ENCODE peak calls at places on chromosomes 1 and 21, in eight cellular contexts. F, V, Z, O, I, A, D and K are unnamed samples.

GRCh38 chr1:46342084-46342656 is 1.6 kb downstream of the NSUN4 start:
- DNase-seq in F (no peak), A (peak; percentile 28), O (peak; percentile 23), I (no peak), V (peak; percentile 9), Z (no peak), D (peak; percentile 40), K (no peak)

GRCh38 chr1:47407481-47407880 is 8.6 kb upstream of the FOXE3 start:
- DNase-seq in A (peak; percentile 32), V (no peak), F (no peak), D (no peak), Z (no peak), O (no peak), I (no peak), K (no peak)

GRCh38 chr1:52593495-52593894 is 8.7 kb upstream of the GPX7 start:
- DNase-seq in D (no peak), I (no peak), A (no peak), F (no peak), V (peak; percentile 26), Z (no peak), O (no peak), K (no peak)

GRCh38 chr1:221718391-221719277 is 23.3 kb downstream of the DUSP10 start:
- DNase-seq in I (no peak), V (no peak), D (no peak), F (no peak), A (no peak), O (peak; percentile 81), Z (no peak), K (no peak)

GRCh38 chr1:167501513-167502191 is 16.7 kb downstream of the CD247 start:
- DNase-seq in Z (no peak), D (no peak), V (no peak), A (no peak), I (no peak), F (no peak), O (no peak), K (no peak)

GRCh38 chr1:65393345-65393744 is 27.1 kb upstream of the LEPR start:
- DNase-seq in F (no peak), I (no peak), D (no peak), A (peak; percentile 67), Z (no peak), V (peak; percentile 19), O (peak; percentile 83), K (no peak)

GRCh38 chr1:188735567-188735966 is 1742.1 kb downstream of the BRINP3 start:
- DNase-seq in A (no peak), V (peak; percentile 4), Z (no peak), O (peak; percentile 1), F (no peak), I (no peak), D (no peak), K (no peak)

GRCh38 chr1:16205891-16206546 is 6.4 kb downstream of the ARHGEF19 start:
- DNase-seq in O (no peak), A (no peak), F (no peak), Z (no peak), I (no peak), V (no peak), D (no peak), K (no peak)

GRCh38 chr1:81832573-81832972 is 31.8 kb downstream of the ADGRL2 start:
- DNase-seq in I (no peak), Z (no peak), V (no peak), F (no peak), A (peak; percentile 12), D (no peak), O (no peak), K (peak; percentile 57)

GRCh38 chr1:147527941-147528936 is 13.1 kb upstream of the BCL9 start:
- DNase-seq in V (no peak), F (no peak), I (no peak), D (no peak), O (no peak), Z (no peak), A (no peak), K (no peak)

GRCh38 chr1:85118751-85119150 is 70.5 kb upstream of the MCOLN3 start:
- DNase-seq in D (no peak), I (no peak), V (peak; percentile 77), O (no peak), A (no peak), F (no peak), Z (no peak), K (no peak)

GRCh38 chr1:100320311-100321097 is 31.8 kb upstream of the CDC14A start:
- DNase-seq in I (no peak), Z (no peak), F (no peak), V (no peak), O (no peak), A (no peak), D (no peak), K (no peak)

GRCh38 chr1:39394598-39394997 is 96.8 kb upstream of the BMP8A start:
- DNase-seq in V (no peak), A (peak; percentile 82), D (peak; percentile 85), Z (no peak), I (no peak), F (no peak), O (peak; percentile 80), K (no peak)

GRCh38 chr1:15997076-15997585 is 6.9 kb upstream of the SRARP start:
- DNase-seq in F (no peak), I (no peak), Z (no peak), V (no peak), D (no peak), A (no peak), O (no peak), K (no peak)

GRCh38 chr1:62613325-62613727 is 16.0 kb downstream of the ANGPTL3 start:
- DNase-seq in Z (no peak), D (no peak), F (no peak), V (no peak), O (no peak), A (no peak), I (no peak), K (no peak)

GRCh38 chr21:29973258-29973657 is 33.5 kb upstream of the GRIK1 start:
- DNase-seq in D (no peak), O (no peak), I (no peak), V (no peak), F (no peak), Z (no peak), A (no peak), K (no peak)

GRCh38 chr1:23558140-23558871 is 995 bp downstream of the ID3 start:
- DNase-seq in A (no peak), D (peak; percentile 37), O (peak; percentile 37), F (no peak), I (peak; percentile 81), V (peak; percentile 35), Z (peak; percentile 83), K (no peak)

GRCh38 chr1:156675715-156676311 is 1.4 kb downstream of the NES start:
- DNase-seq in V (no peak), O (no peak), F (no peak), Z (no peak), A (no peak), D (no peak), I (no peak), K (no peak)
- H3K27me3 ChIP-seq in V (no peaks in the 10 kb centered on the region), O (no peaks in the 10 kb centered on the region), F (peaks cover 9% of the 10 kb centered on the region), Z (peaks cover 36% of the 10 kb centered on the region), A (peaks cover 25% of the 10 kb centered on the region), D (peaks cover 96% of the 10 kb centered on the region), I (peaks cover 45% of the 10 kb centered on the region), K (peaks cover 6% of the 10 kb centered on the region)

DNA sequence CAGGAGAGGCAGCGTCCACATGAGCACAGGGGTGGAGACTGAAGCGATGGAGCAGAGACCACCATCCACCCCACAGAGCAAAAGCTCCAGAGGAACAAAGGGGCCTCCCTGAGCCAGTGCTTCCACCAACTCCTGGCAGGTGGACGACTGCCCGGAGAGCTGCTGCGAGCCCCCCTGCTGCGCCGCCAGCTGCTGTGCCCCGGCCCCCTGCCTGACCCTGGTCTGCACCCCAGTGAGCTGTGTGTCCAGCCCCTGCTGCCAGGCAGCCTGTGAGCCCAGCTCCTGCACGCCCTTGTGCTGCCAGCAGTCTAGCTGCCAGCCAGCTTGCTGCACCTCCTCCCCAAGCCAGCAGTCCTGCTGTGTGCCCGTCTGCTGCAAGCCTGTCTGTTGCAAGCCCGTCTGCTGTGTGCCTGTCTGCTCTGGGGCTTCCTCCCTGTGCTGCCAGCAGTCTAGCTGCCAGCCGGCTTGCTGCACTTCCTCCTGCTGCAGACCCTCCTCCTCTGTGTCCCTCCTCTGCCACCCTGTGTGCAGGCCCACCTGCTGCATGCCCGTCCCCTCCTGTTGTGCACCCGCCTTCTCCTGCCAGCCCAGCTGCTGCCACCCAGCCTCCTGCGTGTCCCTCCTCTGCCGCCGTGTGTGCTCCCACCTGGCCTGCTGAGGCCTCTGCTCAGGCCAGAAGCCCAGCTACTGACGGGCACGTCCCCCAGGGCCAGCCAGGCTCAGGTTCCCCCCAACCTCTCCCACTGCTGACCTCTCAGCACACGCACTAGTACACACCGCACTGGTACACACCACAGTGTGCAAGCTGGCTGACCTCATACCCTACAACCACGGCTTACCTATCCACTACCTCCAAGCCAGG is 5.4 kb downstream of the KRTAP10-12 start:
- DNase-seq in O (no peak), D (no peak), V (no peak), Z (peak; percentile 46), A (no peak), I (no peak), F (no peak), K (no peak)
- H3K27me3 ChIP-seq in O (no peaks in the 10 kb centered on the region), D (peaks cover 90% of the 10 kb centered on the region), V (peaks cover 21% of the 10 kb centered on the region), Z (peaks cover 90% of the 10 kb centered on the region), A (peaks cover 9% of the 10 kb centered on the region), I (peaks cover 82% of the 10 kb centered on the region), F (peaks cover 97% of the 10 kb centered on the region), K (peaks cover 74% of the 10 kb centered on the region)

GRCh38 chr1:5690291-5690690 is 301.9 kb downstream of the NPHP4 start:
- DNase-seq in F (no peak), D (no peak), I (no peak), O (no peak), A (no peak), Z (no peak), V (no peak), K (no peak)
- H3K27me3 ChIP-seq in F (no peaks in the 10 kb centered on the region), D (peaks cover 95% of the 10 kb centered on the region), I (peaks cover 16% of the 10 kb centered on the region), O (peaks cover 87% of the 10 kb centered on the region), A (no peaks in the 10 kb centered on the region), Z (peaks cover 14% of the 10 kb centered on the region), V (no peaks in the 10 kb centered on the region), K (no peaks in the 10 kb centered on the region)

GRCh38 chr1:36508257-36508656 is 25.5 kb upstream of the CSF3R start:
- DNase-seq in O (no peak), F (no peak), D (no peak), A (no peak), Z (no peak), I (no peak), V (no peak), K (no peak)

GRCh38 chr1:36497207-36497606 is 14.5 kb upstream of the CSF3R start:
- DNase-seq in D (no peak), F (no peak), O (no peak), A (no peak), I (no peak), Z (no peak), V (peak; percentile 93), K (no peak)

GRCh38 chr1:36503159-36503558 is 20.4 kb upstream of the CSF3R start:
- DNase-seq in A (no peak), Z (no peak), O (no peak), I (no peak), D (no peak), V (no peak), F (no peak), K (no peak)

GRCh38 chr1:36503733-36504132 is 21.0 kb upstream of the CSF3R start:
- DNase-seq in I (no peak), D (no peak), V (no peak), F (no peak), Z (no peak), O (no peak), A (no peak), K (no peak)

DNA sequence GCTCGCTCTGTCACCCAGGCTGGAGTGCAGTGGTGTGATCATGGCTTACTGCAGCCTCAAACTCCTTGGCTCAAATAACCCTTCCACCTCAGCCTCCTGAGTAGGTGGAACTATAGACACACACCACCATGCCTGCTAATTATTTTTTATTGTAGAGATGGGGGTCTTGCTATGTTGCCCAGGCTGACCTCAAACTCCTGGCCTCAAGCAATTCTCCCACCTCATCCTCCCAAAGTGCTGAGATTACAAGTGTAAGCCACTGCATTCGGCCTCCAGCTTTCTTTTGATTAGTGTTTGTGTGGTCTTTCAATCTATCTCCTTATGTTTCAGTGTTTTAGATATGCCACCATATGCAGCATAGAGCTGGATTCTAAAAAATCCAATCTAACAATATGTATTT is 19.9 kb upstream of the CSF3R start:
- DNase-seq in I (no peak), Z (no peak), O (no peak), F (no peak), D (no peak), A (no peak), V (no peak), K (no peak)
- H3K27me3 ChIP-seq in I (peaks cover 5% of the 10 kb centered on the region), Z (peaks cover 24% of the 10 kb centered on the region), O (peaks cover 46% of the 10 kb centered on the region), F (no peaks in the 10 kb centered on the region), D (peaks cover 27% of the 10 kb centered on the region), A (peaks cover 2% of the 10 kb centered on the region), V (no peaks in the 10 kb centered on the region), K (peaks cover 4% of the 10 kb centered on the region)